ENCODE peak calls at places on chromosomes 13 and 19, in ten cellular contexts. One of them, this sample, is unnamed.
A peak's percentile ranks its signal among the peaks of the same experiment; 100 is the strongest.

GRCh38 chr13:23510979-23511735 is 59.1 kb upstream of the TNFRSF19 start:
- DNase-seq in transverse colon: no peak
- DNase-seq in dorsolateral prefrontal cortex: no peak
- DNase-seq in PC-3: peak; percentile 50
- DNase-seq in foreskin fibroblast: peak; percentile 35
- DNase-seq in mammary epithelial cell: peak; percentile 46
- DNase-seq in uterus: no peak
- DNase-seq in left lung: no peak
- DNase-seq in fibroblast of mammary gland: peak; percentile 50
- DNase-seq in AG04450: no peak
- DNase-seq in this sample: no peak

GRCh38 chr13:112873851-112874750 is 94.9 kb upstream of the MCF2L start:
- DNase-seq in transverse colon: peak; percentile 74
- DNase-seq in dorsolateral prefrontal cortex: peak; percentile 73
- DNase-seq in PC-3: peak; percentile 74
- DNase-seq in foreskin fibroblast: peak; percentile 47
- DNase-seq in mammary epithelial cell: peak; percentile 41
- DNase-seq in uterus: peak; percentile 78
- DNase-seq in left lung: peak; percentile 69
- DNase-seq in fibroblast of mammary gland: peak; percentile 58
- DNase-seq in AG04450: peak; percentile 10
- DNase-seq in this sample: peak; percentile 53

GRCh38 chr19:36514012-36514612 is 14.0 kb downstream of the ZNF260 start:
- DNase-seq in transverse colon: no peak
- DNase-seq in dorsolateral prefrontal cortex: no peak
- DNase-seq in PC-3: no peak
- DNase-seq in foreskin fibroblast: no peak
- DNase-seq in mammary epithelial cell: no peak
- DNase-seq in uterus: no peak
- DNase-seq in left lung: no peak
- DNase-seq in fibroblast of mammary gland: peak; percentile 12
- DNase-seq in AG04450: no peak
- DNase-seq in this sample: no peak

GRCh38 chr19:6774821-6775707 is 2.6 kb downstream of the VAV1 start:
- DNase-seq in transverse colon: no peak
- DNase-seq in dorsolateral prefrontal cortex: no peak
- DNase-seq in PC-3: no peak
- DNase-seq in foreskin fibroblast: no peak
- DNase-seq in mammary epithelial cell: no peak
- DNase-seq in uterus: no peak
- DNase-seq in left lung: no peak
- DNase-seq in fibroblast of mammary gland: no peak
- DNase-seq in AG04450: no peak
- DNase-seq in this sample: peak; percentile 25

GRCh38 chr19:21851596-21852345 is 15.8 kb upstream of the ZNF43 start:
- DNase-seq in transverse colon: peak; percentile 94
- DNase-seq in dorsolateral prefrontal cortex: peak; percentile 95
- DNase-seq in PC-3: peak; percentile 44
- DNase-seq in foreskin fibroblast: peak; percentile 91
- DNase-seq in mammary epithelial cell: peak; percentile 92
- DNase-seq in uterus: peak; percentile 94
- DNase-seq in left lung: peak; percentile 93
- DNase-seq in fibroblast of mammary gland: peak; percentile 95
- DNase-seq in AG04450: peak; percentile 87
- DNase-seq in this sample: peak; percentile 90

GRCh38 chr13:111213964-111214726 is 99.0 kb downstream of the ARHGEF7 start:
- DNase-seq in transverse colon: no peak
- DNase-seq in dorsolateral prefrontal cortex: no peak
- DNase-seq in PC-3: no peak
- DNase-seq in foreskin fibroblast: no peak
- DNase-seq in mammary epithelial cell: no peak
- DNase-seq in uterus: no peak
- DNase-seq in left lung: peak; percentile 61
- DNase-seq in fibroblast of mammary gland: no peak
- DNase-seq in AG04450: no peak
- DNase-seq in this sample: no peak

GRCh38 chr19:15247107-15248014 is 15.1 kb upstream of the EPHX3 start:
- DNase-seq in transverse colon: no peak
- DNase-seq in dorsolateral prefrontal cortex: no peak
- DNase-seq in PC-3: no peak
- DNase-seq in foreskin fibroblast: no peak
- DNase-seq in mammary epithelial cell: no peak
- DNase-seq in uterus: no peak
- DNase-seq in left lung: no peak
- DNase-seq in fibroblast of mammary gland: no peak
- DNase-seq in AG04450: no peak
- DNase-seq in this sample: no peak

GRCh38 chr13:114211446-114211845 is 23.3 kb upstream of the CDC16 start:
- DNase-seq in transverse colon: no peak
- DNase-seq in dorsolateral prefrontal cortex: no peak
- DNase-seq in PC-3: no peak
- DNase-seq in foreskin fibroblast: no peak
- DNase-seq in mammary epithelial cell: no peak
- DNase-seq in uterus: no peak
- DNase-seq in left lung: no peak
- DNase-seq in fibroblast of mammary gland: no peak
- DNase-seq in AG04450: no peak
- DNase-seq in this sample: no peak

GRCh38 chr19:48636859-48637448 is at the start of gene DBP:
- DNase-seq in transverse colon: peak; percentile 62
- DNase-seq in dorsolateral prefrontal cortex: no peak
- DNase-seq in PC-3: peak; percentile 49
- DNase-seq in foreskin fibroblast: no peak
- DNase-seq in mammary epithelial cell: no peak
- DNase-seq in uterus: no peak
- DNase-seq in left lung: peak; percentile 74
- DNase-seq in fibroblast of mammary gland: no peak
- DNase-seq in AG04450: no peak
- DNase-seq in this sample: no peak

GRCh38 chr19:40198272-40198990 is 7.2 kb downstream of the MAP3K10 start:
- DNase-seq in transverse colon: no peak
- DNase-seq in dorsolateral prefrontal cortex: no peak
- DNase-seq in PC-3: no peak
- DNase-seq in foreskin fibroblast: no peak
- DNase-seq in mammary epithelial cell: no peak
- DNase-seq in uterus: no peak
- DNase-seq in left lung: no peak
- DNase-seq in fibroblast of mammary gland: no peak
- DNase-seq in AG04450: no peak
- DNase-seq in this sample: no peak

GRCh38 chr13:51267581-51267980 is 45.4 kb downstream of the FAM124A start:
- DNase-seq in transverse colon: no peak
- DNase-seq in dorsolateral prefrontal cortex: no peak
- DNase-seq in PC-3: no peak
- DNase-seq in foreskin fibroblast: no peak
- DNase-seq in mammary epithelial cell: no peak
- DNase-seq in uterus: no peak
- DNase-seq in left lung: no peak
- DNase-seq in fibroblast of mammary gland: peak; percentile 2
- DNase-seq in AG04450: no peak
- DNase-seq in this sample: no peak

GRCh38 chr19:33379151-33379829 is 5.8 kb downstream of the CEBPG start:
- DNase-seq in transverse colon: no peak
- DNase-seq in dorsolateral prefrontal cortex: no peak
- DNase-seq in PC-3: no peak
- DNase-seq in foreskin fibroblast: no peak
- DNase-seq in mammary epithelial cell: no peak
- DNase-seq in uterus: no peak
- DNase-seq in left lung: no peak
- DNase-seq in fibroblast of mammary gland: no peak
- DNase-seq in AG04450: no peak
- DNase-seq in this sample: no peak
- TF ChIP-seq CTCF in transverse colon: no peak
- TF ChIP-seq CTCF in dorsolateral prefrontal cortex: no peak
- TF ChIP-seq CTCF in PC-3: no peak
- TF ChIP-seq CTCF in foreskin fibroblast: no peak
- TF ChIP-seq CTCF in mammary epithelial cell: no peak
- TF ChIP-seq CTCF in uterus: no peak
- TF ChIP-seq CTCF in left lung: no peak
- TF ChIP-seq CTCF in fibroblast of mammary gland: no peak
- TF ChIP-seq CTCF in AG04450: no peak
- TF ChIP-seq CTCF in this sample: no peak

GRCh38 chr19:2575734-2576481 is 100.0 kb downstream of the GADD45B start:
- DNase-seq in transverse colon: peak; percentile 42
- DNase-seq in dorsolateral prefrontal cortex: no peak
- DNase-seq in PC-3: no peak
- DNase-seq in foreskin fibroblast: no peak
- DNase-seq in mammary epithelial cell: no peak
- DNase-seq in uterus: peak; percentile 70
- DNase-seq in left lung: peak; percentile 34
- DNase-seq in fibroblast of mammary gland: peak; percentile 96
- DNase-seq in AG04450: peak; percentile 45
- DNase-seq in this sample: peak; percentile 94
- H3K4me3 ChIP-seq in transverse colon: no peak overlapping the region
- H3K4me3 ChIP-seq in dorsolateral prefrontal cortex: no peak overlapping the region
- H3K4me3 ChIP-seq in PC-3: no peak overlapping the region
- H3K4me3 ChIP-seq in foreskin fibroblast: no peak overlapping the region
- H3K4me3 ChIP-seq in mammary epithelial cell: no peak overlapping the region
- H3K4me3 ChIP-seq in uterus: no peak overlapping the region
- H3K4me3 ChIP-seq in left lung: no peak overlapping the region
- H3K4me3 ChIP-seq in fibroblast of mammary gland: no peak overlapping the region
- H3K4me3 ChIP-seq in AG04450: no peak overlapping the region
- H3K4me3 ChIP-seq in this sample: no peak overlapping the region

GRCh38 chr19:10293637-10294367 is 4.0 kb downstream of the ICAM5 start:
- DNase-seq in transverse colon: no peak
- DNase-seq in dorsolateral prefrontal cortex: no peak
- DNase-seq in PC-3: no peak
- DNase-seq in foreskin fibroblast: no peak
- DNase-seq in mammary epithelial cell: no peak
- DNase-seq in uterus: no peak
- DNase-seq in left lung: no peak
- DNase-seq in fibroblast of mammary gland: no peak
- DNase-seq in AG04450: no peak
- DNase-seq in this sample: no peak

GRCh38 chr19:10292789-10293636 is 3.3 kb downstream of the ICAM5 start:
- DNase-seq in transverse colon: peak; percentile 14
- DNase-seq in dorsolateral prefrontal cortex: no peak
- DNase-seq in PC-3: peak; percentile 32
- DNase-seq in foreskin fibroblast: no peak
- DNase-seq in mammary epithelial cell: no peak
- DNase-seq in uterus: no peak
- DNase-seq in left lung: no peak
- DNase-seq in fibroblast of mammary gland: no peak
- DNase-seq in AG04450: no peak
- DNase-seq in this sample: no peak

GRCh38 chr19:10295847-10296591 is 6.3 kb downstream of the ICAM5 start:
- DNase-seq in transverse colon: no peak
- DNase-seq in dorsolateral prefrontal cortex: no peak
- DNase-seq in PC-3: no peak
- DNase-seq in foreskin fibroblast: no peak
- DNase-seq in mammary epithelial cell: no peak
- DNase-seq in uterus: no peak
- DNase-seq in left lung: no peak
- DNase-seq in fibroblast of mammary gland: no peak
- DNase-seq in AG04450: no peak
- DNase-seq in this sample: no peak

GRCh38 chr19:10294368-10294697 is 4.6 kb downstream of the ICAM5 start:
- DNase-seq in transverse colon: peak; percentile 33
- DNase-seq in dorsolateral prefrontal cortex: no peak
- DNase-seq in PC-3: no peak
- DNase-seq in foreskin fibroblast: no peak
- DNase-seq in mammary epithelial cell: no peak
- DNase-seq in uterus: no peak
- DNase-seq in left lung: no peak
- DNase-seq in fibroblast of mammary gland: no peak
- DNase-seq in AG04450: no peak
- DNase-seq in this sample: no peak

DNA sequence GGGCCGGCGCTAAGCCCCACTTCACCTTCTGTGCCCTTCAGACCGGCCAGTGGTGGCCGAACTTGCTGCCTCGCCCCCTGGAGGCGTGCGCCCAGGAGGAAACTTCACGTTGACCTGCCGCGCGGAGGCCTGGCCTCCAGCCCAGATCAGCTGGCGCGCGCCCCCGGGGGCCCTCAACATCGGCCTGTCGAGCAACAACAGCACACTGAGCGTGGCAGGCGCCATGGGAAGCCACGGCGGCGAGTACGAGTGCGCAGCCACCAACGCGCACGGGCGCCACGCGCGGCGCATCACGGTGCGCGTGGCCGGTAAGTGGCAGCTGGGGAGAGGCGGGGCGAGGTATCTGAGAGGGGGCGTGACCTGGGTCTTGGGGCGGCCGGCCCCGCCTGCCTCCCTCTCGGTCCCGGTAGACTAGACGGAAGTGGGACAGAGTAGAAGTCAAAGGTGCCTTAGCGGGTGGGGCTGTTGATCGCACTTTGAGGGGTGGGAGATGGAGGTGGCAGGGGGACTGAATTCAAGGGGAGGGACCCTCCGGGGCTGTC is 5.6 kb downstream of the ICAM5 start:
- DNase-seq in transverse colon: peak; percentile 74
- DNase-seq in dorsolateral prefrontal cortex: no peak
- DNase-seq in PC-3: no peak
- DNase-seq in foreskin fibroblast: no peak
- DNase-seq in mammary epithelial cell: no peak
- DNase-seq in uterus: no peak
- DNase-seq in left lung: peak; percentile 75
- DNase-seq in fibroblast of mammary gland: no peak
- DNase-seq in AG04450: no peak
- DNase-seq in this sample: no peak
- TF ChIP-seq CTCF in transverse colon: no peak
- TF ChIP-seq CTCF in dorsolateral prefrontal cortex: no peak
- TF ChIP-seq CTCF in PC-3: peak; percentile 16
- TF ChIP-seq CTCF in foreskin fibroblast: peak; percentile 3
- TF ChIP-seq CTCF in mammary epithelial cell: no peak
- TF ChIP-seq CTCF in uterus: no peak
- TF ChIP-seq CTCF in left lung: no peak
- TF ChIP-seq CTCF in fibroblast of mammary gland: no peak
- TF ChIP-seq CTCF in AG04450: no peak
- TF ChIP-seq CTCF in this sample: peak; percentile 2

GRCh38 chr13:45796421-45796960 is 55.1 kb downstream of the SIAH3 start:
- DNase-seq in transverse colon: no peak
- DNase-seq in dorsolateral prefrontal cortex: no peak
- DNase-seq in PC-3: no peak
- DNase-seq in foreskin fibroblast: no peak
- DNase-seq in mammary epithelial cell: no peak
- DNase-seq in uterus: no peak
- DNase-seq in left lung: no peak
- DNase-seq in fibroblast of mammary gland: no peak
- DNase-seq in AG04450: no peak
- DNase-seq in this sample: no peak

GRCh38 chr13:45798851-45799250 is 52.7 kb downstream of the SIAH3 start:
- DNase-seq in transverse colon: no peak
- DNase-seq in dorsolateral prefrontal cortex: no peak
- DNase-seq in PC-3: no peak
- DNase-seq in foreskin fibroblast: no peak
- DNase-seq in mammary epithelial cell: no peak
- DNase-seq in uterus: no peak
- DNase-seq in left lung: no peak
- DNase-seq in fibroblast of mammary gland: no peak
- DNase-seq in AG04450: no peak
- DNase-seq in this sample: no peak

DNA sequence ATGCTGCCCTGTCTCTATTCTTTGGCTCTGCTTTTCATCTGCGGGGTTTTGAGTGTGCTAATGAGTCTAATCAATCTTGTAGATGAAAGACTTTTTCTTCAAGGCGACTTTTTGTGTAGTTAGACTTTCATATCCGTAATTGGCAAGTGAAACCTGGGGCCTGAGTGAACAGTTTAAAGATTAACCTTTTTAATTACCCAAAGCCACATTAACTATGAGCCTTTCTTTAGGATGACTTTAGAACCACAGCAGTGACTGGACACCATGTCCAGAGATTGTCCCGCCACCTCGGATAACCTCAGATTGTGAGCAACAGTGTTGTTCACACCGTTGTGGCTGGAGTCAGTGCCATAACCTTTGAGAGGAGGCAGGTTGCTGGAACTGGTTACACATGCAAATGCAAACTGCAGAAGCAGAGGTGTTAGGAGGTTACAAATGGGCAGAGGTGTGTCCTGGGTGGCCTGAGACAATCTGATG is 58.7 kb downstream of the SIAH3 start:
- DNase-seq in transverse colon: no peak
- DNase-seq in dorsolateral prefrontal cortex: no peak
- DNase-seq in PC-3: no peak
- DNase-seq in foreskin fibroblast: no peak
- DNase-seq in mammary epithelial cell: no peak
- DNase-seq in uterus: no peak
- DNase-seq in left lung: no peak
- DNase-seq in fibroblast of mammary gland: no peak
- DNase-seq in AG04450: no peak
- DNase-seq in this sample: no peak
- H3K4me3 ChIP-seq in transverse colon: no peak overlapping the region
- H3K4me3 ChIP-seq in dorsolateral prefrontal cortex: no peak overlapping the region
- H3K4me3 ChIP-seq in PC-3: no peak overlapping the region
- H3K4me3 ChIP-seq in foreskin fibroblast: no peak overlapping the region
- H3K4me3 ChIP-seq in mammary epithelial cell: no peak overlapping the region
- H3K4me3 ChIP-seq in uterus: no peak overlapping the region
- H3K4me3 ChIP-seq in left lung: no peak overlapping the region
- H3K4me3 ChIP-seq in fibroblast of mammary gland: no peak overlapping the region
- H3K4me3 ChIP-seq in AG04450: no peak overlapping the region
- H3K4me3 ChIP-seq in this sample: no peak overlapping the region

This sample was measured in AG10803.